ENCODE peak calls at places on chromosomes 5 and 9, in nine cellular contexts. One of them, this sample, is unnamed.

GRCh38 chr5:101278011-101278687 is 375.1 kb upstream of the ST8SIA4 start:
- DNase-seq in sigmoid colon: no peak
- DNase-seq in K562: no peak
- DNase-seq in H1: no peak
- DNase-seq in breast epithelium: no peak
- DNase-seq in body of pancreas: no peak
- DNase-seq in heart left ventricle: no peak
- DNase-seq in suprapubic skin: no peak
- DNase-seq in IMR-90: peak
- DNase-seq in this sample: no peak

GRCh38 chr5:149837680-149838269 is 106.8 kb downstream of the PDE6A start:
- DNase-seq in sigmoid colon: no peak
- DNase-seq in K562: peak
- DNase-seq in H1: peak
- DNase-seq in breast epithelium: peak
- DNase-seq in body of pancreas: peak
- DNase-seq in heart left ventricle: no peak
- DNase-seq in suprapubic skin: no peak
- DNase-seq in IMR-90: peak
- DNase-seq in this sample: no peak

GRCh38 chr5:73792687-73793320 is 166.8 kb downstream of the ARHGEF28 start:
- DNase-seq in sigmoid colon: peak
- DNase-seq in K562: peak
- DNase-seq in H1: peak
- DNase-seq in breast epithelium: peak
- DNase-seq in body of pancreas: peak
- DNase-seq in heart left ventricle: peak
- DNase-seq in suprapubic skin: no peak
- DNase-seq in IMR-90: peak
- DNase-seq in this sample: peak

GRCh38 chr5:74337252-74338100 is 303.1 kb downstream of the ENC1 start:
- DNase-seq in sigmoid colon: no peak
- DNase-seq in K562: no peak
- DNase-seq in H1: no peak
- DNase-seq in breast epithelium: no peak
- DNase-seq in body of pancreas: no peak
- DNase-seq in heart left ventricle: no peak
- DNase-seq in suprapubic skin: no peak
- DNase-seq in IMR-90: no peak
- DNase-seq in this sample: no peak

GRCh38 chr9:127905788-127906191 is 6.4 kb upstream of the ST6GALNAC6 start:
- DNase-seq in sigmoid colon: no peak
- DNase-seq in K562: no peak
- DNase-seq in H1: no peak
- DNase-seq in breast epithelium: no peak
- DNase-seq in body of pancreas: peak
- DNase-seq in heart left ventricle: no peak
- DNase-seq in suprapubic skin: no peak
- DNase-seq in IMR-90: no peak
- DNase-seq in this sample: no peak

GRCh38 chr5:181215997-181216982 is 6.8 kb upstream of the TRIM41 start:
- DNase-seq in sigmoid colon: no peak
- DNase-seq in K562: no peak
- DNase-seq in H1: no peak
- DNase-seq in breast epithelium: no peak
- DNase-seq in body of pancreas: no peak
- DNase-seq in heart left ventricle: no peak
- DNase-seq in suprapubic skin: no peak
- DNase-seq in IMR-90: no peak
- DNase-seq in this sample: no peak

GRCh38 chr5:174045470-174046025 is at the start of gene NSG2:
- DNase-seq in sigmoid colon: no peak
- DNase-seq in K562: peak
- DNase-seq in H1: peak
- DNase-seq in breast epithelium: peak
- DNase-seq in body of pancreas: peak
- DNase-seq in heart left ventricle: peak
- DNase-seq in suprapubic skin: no peak
- DNase-seq in IMR-90: peak
- DNase-seq in this sample: peak

GRCh38 chr5:177123789-177124485 is 9.6 kb upstream of the NSD1 start:
- DNase-seq in sigmoid colon: no peak
- DNase-seq in K562: no peak
- DNase-seq in H1: no peak
- DNase-seq in breast epithelium: no peak
- DNase-seq in body of pancreas: no peak
- DNase-seq in heart left ventricle: no peak
- DNase-seq in suprapubic skin: no peak
- DNase-seq in IMR-90: no peak
- DNase-seq in this sample: no peak

GRCh38 chr9:8903077-8903476 is 1103.5 kb upstream of the DMAC1 start:
- DNase-seq in sigmoid colon: no peak
- DNase-seq in K562: no peak
- DNase-seq in H1: no peak
- DNase-seq in breast epithelium: no peak
- DNase-seq in body of pancreas: no peak
- DNase-seq in heart left ventricle: no peak
- DNase-seq in suprapubic skin: no peak
- DNase-seq in IMR-90: no peak
- DNase-seq in this sample: no peak

GRCh38 chr9:106843361-106843760 is 19.6 kb upstream of the ZNF462 start:
- DNase-seq in sigmoid colon: no peak
- DNase-seq in K562: no peak
- DNase-seq in H1: no peak
- DNase-seq in breast epithelium: no peak
- DNase-seq in body of pancreas: no peak
- DNase-seq in heart left ventricle: no peak
- DNase-seq in suprapubic skin: no peak
- DNase-seq in IMR-90: no peak
- DNase-seq in this sample: no peak

DNA sequence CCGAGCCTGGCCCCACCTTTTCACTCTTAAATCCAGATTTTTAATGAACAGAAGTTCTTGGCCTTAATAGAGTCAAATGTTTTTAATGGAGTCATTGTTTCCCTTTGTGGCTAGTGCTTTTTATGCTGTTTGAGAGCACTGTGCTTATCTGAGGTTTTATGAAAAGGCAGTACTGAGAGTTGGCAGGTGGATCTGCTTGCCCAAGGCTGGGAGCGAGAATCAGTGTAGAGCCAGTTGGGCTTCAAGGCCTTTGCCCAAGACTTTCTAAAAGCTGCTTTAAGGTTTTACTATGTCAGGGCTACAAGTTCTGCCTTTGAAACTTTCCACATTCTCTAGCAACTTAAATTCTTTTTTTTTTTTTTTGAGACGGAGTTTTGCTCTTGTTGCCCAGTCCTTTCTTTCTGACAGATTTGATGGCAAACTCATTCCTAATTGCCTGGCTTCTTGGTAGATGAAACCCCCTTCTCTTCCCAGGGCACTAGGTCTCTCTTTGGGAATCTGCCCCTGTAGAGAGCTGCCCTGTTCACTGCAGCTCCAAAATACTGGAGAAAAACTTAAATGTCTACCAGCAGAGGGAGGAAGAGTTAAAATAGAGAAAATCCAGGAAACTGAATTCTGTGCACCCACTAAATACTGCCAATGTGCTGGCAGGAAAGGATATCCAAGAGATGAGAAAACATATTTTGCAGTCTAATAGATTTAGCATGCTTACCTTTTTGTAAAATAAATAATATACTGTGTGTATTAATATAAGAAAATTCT is 36.9 kb upstream of the CDK20 start:
- DNase-seq in sigmoid colon: no peak
- DNase-seq in K562: peak
- DNase-seq in H1: no peak
- DNase-seq in breast epithelium: no peak
- DNase-seq in body of pancreas: no peak
- DNase-seq in heart left ventricle: no peak
- DNase-seq in suprapubic skin: no peak
- DNase-seq in IMR-90: peak
- DNase-seq in this sample: no peak
- TF ChIP-seq CTCF in sigmoid colon: no peak
- TF ChIP-seq CTCF in K562: peak
- TF ChIP-seq CTCF in H1: peak
- TF ChIP-seq CTCF in breast epithelium: no peak
- TF ChIP-seq CTCF in body of pancreas: no peak
- TF ChIP-seq CTCF in heart left ventricle: no peak
- TF ChIP-seq CTCF in suprapubic skin: no peak
- TF ChIP-seq CTCF in IMR-90: no peak
- TF ChIP-seq CTCF in this sample: no peak

GRCh38 chr5:76431336-76431735 is 28.3 kb downstream of the IQGAP2 start:
- DNase-seq in sigmoid colon: no peak
- DNase-seq in K562: no peak
- DNase-seq in H1: no peak
- DNase-seq in breast epithelium: no peak
- DNase-seq in body of pancreas: no peak
- DNase-seq in heart left ventricle: no peak
- DNase-seq in suprapubic skin: no peak
- DNase-seq in IMR-90: no peak
- DNase-seq in this sample: no peak

GRCh38 chr5:76425940-76426339 is 22.9 kb downstream of the IQGAP2 start:
- DNase-seq in sigmoid colon: no peak
- DNase-seq in K562: no peak
- DNase-seq in H1: no peak
- DNase-seq in breast epithelium: no peak
- DNase-seq in body of pancreas: no peak
- DNase-seq in heart left ventricle: no peak
- DNase-seq in suprapubic skin: no peak
- DNase-seq in IMR-90: no peak
- DNase-seq in this sample: no peak

GRCh38 chr5:76427481-76428140 is 24.5 kb downstream of the IQGAP2 start:
- DNase-seq in sigmoid colon: no peak
- DNase-seq in K562: no peak
- DNase-seq in H1: no peak
- DNase-seq in breast epithelium: no peak
- DNase-seq in body of pancreas: no peak
- DNase-seq in heart left ventricle: no peak
- DNase-seq in suprapubic skin: no peak
- DNase-seq in IMR-90: no peak
- DNase-seq in this sample: no peak

GRCh38 chr5:76426391-76426802 is 23.3 kb downstream of the IQGAP2 start:
- DNase-seq in sigmoid colon: no peak
- DNase-seq in K562: no peak
- DNase-seq in H1: no peak
- DNase-seq in breast epithelium: no peak
- DNase-seq in body of pancreas: no peak
- DNase-seq in heart left ventricle: no peak
- DNase-seq in suprapubic skin: no peak
- DNase-seq in IMR-90: no peak
- DNase-seq in this sample: no peak

DNA sequence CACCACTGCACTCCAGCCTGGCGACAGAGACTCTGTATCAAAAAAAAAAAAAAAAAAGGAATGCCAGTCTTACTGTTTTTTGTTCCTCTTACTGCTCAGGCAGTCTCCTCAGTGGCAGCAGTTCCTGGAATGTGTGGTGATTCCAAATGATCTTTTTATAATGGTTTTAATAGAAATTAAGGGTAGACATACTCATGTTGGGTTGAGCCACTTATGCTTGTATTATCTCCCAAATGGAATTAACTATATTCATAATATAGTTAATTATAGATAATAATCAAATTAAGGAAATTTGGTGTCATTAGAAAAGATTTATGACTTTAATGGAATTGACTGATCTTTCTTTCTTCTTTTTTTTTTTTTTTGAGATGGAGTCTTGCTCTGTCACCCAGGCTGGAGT is 28.7 kb downstream of the IQGAP2 start:
- DNase-seq in sigmoid colon: no peak
- DNase-seq in K562: no peak
- DNase-seq in H1: no peak
- DNase-seq in breast epithelium: no peak
- DNase-seq in body of pancreas: no peak
- DNase-seq in heart left ventricle: no peak
- DNase-seq in suprapubic skin: no peak
- DNase-seq in IMR-90: no peak
- DNase-seq in this sample: no peak
- TF ChIP-seq POLR2A in sigmoid colon: no peak
- TF ChIP-seq POLR2A in K562: no peak
- TF ChIP-seq POLR2A in H1: no peak
- TF ChIP-seq POLR2A in breast epithelium: no peak
- TF ChIP-seq POLR2A in body of pancreas: no peak
- TF ChIP-seq POLR2A in heart left ventricle: no peak
- TF ChIP-seq POLR2A in suprapubic skin: no peak
- TF ChIP-seq POLR2A in IMR-90: no peak
- TF ChIP-seq POLR2A in this sample: no peak

DNA sequence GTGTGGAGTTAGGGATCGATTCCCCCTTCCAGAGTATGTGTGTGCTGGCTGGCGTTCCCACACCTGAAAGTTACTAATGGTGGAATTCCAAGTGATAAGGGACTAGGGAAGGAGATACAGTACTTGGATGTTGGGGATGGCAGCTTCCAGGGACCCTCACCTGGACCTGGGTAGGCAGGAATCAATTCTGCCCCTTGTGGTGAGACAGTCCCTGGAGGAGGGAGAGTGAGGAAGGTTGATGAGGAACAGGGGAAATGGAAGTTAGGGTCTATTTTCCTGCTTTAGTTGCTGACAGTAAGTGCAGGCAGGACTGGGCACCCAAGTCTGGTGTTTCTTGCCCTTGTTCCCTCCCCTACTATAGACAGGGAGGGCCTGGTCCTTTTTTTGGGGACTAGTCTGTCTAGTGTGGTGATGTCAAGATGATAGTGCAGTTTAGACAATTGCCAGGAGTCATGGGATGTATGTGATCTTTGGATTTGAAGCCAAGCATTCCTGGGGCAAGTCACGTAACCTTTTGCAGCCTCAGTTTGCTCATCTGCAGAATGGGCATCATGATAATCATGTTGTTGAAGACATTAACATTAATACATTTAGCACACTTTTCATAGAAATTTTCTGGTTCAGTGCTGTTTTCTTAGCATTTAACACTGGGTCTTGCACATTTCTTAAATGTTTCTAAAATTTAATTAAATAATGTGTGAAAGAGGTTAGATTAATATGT is 51.7 kb downstream of the DAB2IP start:
- DNase-seq in sigmoid colon: no peak
- DNase-seq in K562: peak
- DNase-seq in H1: no peak
- DNase-seq in breast epithelium: no peak
- DNase-seq in body of pancreas: no peak
- DNase-seq in heart left ventricle: no peak
- DNase-seq in suprapubic skin: no peak
- DNase-seq in IMR-90: no peak
- DNase-seq in this sample: no peak
- TF ChIP-seq CTCF in sigmoid colon: no peak
- TF ChIP-seq CTCF in K562: no peak
- TF ChIP-seq CTCF in H1: peak
- TF ChIP-seq CTCF in breast epithelium: no peak
- TF ChIP-seq CTCF in body of pancreas: no peak
- TF ChIP-seq CTCF in heart left ventricle: no peak
- TF ChIP-seq CTCF in suprapubic skin: no peak
- TF ChIP-seq CTCF in IMR-90: no peak
- TF ChIP-seq CTCF in this sample: no peak

DNA sequence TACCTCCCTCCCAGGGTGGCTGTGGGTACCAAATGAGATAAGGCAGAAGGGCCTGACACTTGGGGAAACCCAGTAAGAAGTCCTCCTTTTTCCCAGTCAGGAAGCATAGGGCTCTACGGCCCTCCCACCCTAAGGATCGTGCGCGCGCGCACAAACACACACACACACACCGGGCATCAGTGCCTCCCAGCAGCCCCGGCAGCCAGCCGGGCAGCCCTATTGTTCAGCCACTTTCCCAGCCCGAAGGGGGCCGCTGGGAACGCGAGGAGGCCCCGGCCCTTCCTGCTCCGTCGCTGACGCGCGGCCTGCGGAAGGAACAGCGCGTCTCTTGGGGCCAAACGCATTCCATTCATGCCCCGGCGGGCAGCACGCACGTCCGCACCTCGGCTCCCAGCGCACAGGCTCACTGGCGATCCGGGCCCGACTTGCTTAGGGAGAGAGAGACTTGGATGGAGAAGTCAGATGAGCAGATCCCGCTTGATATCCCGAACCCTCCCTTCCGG is 22.6 kb downstream of the DUSP1 start:
- DNase-seq in sigmoid colon: peak
- DNase-seq in K562: no peak
- DNase-seq in H1: no peak
- DNase-seq in breast epithelium: no peak
- DNase-seq in body of pancreas: peak
- DNase-seq in heart left ventricle: peak
- DNase-seq in suprapubic skin: no peak
- DNase-seq in IMR-90: no peak
- DNase-seq in this sample: no peak
- TF ChIP-seq POLR2A in sigmoid colon: no peak
- TF ChIP-seq POLR2A in K562: no peak
- TF ChIP-seq POLR2A in H1: peak
- TF ChIP-seq POLR2A in breast epithelium: no peak
- TF ChIP-seq POLR2A in body of pancreas: peak
- TF ChIP-seq POLR2A in heart left ventricle: no peak
- TF ChIP-seq POLR2A in suprapubic skin: no peak
- TF ChIP-seq POLR2A in IMR-90: no peak
- TF ChIP-seq POLR2A in this sample: no peak

This sample was measured in lower leg skin.